ENCODE peak calls at places on chromosome 14, in seven cellular contexts. Q, S, D, P, U, O and X are unnamed samples.

GRCh38 chr14:92637228-92637627 is 111.2 kb downstream of the LGMN start:
- DNase-seq in Q (no peak), U (peak; percentile 60), S (no peak), P (no peak), O (no peak), D (no peak), X (no peak)

GRCh38 chr14:100429537-100429936 is 106.4 kb downstream of the SLC25A47 start:
- DNase-seq in P (no peak), U (no peak), O (no peak), D (no peak), S (no peak), Q (no peak), X (no peak)

GRCh38 chr14:32224731-32225377 is 21.8 kb upstream of the RNU6-8 start:
- DNase-seq in D (no peak), U (peak; percentile 93), P (no peak), Q (peak; percentile 40), S (peak; percentile 11), O (peak; percentile 79), X (no peak)

GRCh38 chr14:74048291-74048690 is 29.1 kb downstream of the BBOF1 start:
- DNase-seq in S (no peak), O (peak; percentile 63), Q (no peak), U (no peak), P (no peak), D (no peak), X (no peak)

GRCh38 chr14:81137316-81137715 is 83.4 kb downstream of the GTF2A1 start:
- DNase-seq in S (no peak), Q (peak; percentile 52), P (no peak), O (peak; percentile 94), D (peak; percentile 80), U (no peak), X (no peak)

GRCh38 chr14:59831121-59831730 is 39.4 kb downstream of the RTN1 start:
- DNase-seq in S (no peak), U (no peak), O (no peak), Q (no peak), P (no peak), D (no peak), X (no peak)

GRCh38 chr14:50608302-50608851 is 48.4 kb downstream of the ATL1 start:
- DNase-seq in S (no peak), Q (peak; percentile 7), D (peak; percentile 54), P (no peak), O (no peak), U (no peak), X (no peak)

GRCh38 chr14:32366256-32366655 is 37.2 kb downstream of the AKAP6 start:
- DNase-seq in D (peak; percentile 64), O (no peak), S (no peak), P (no peak), Q (no peak), U (no peak), X (no peak)

GRCh38 chr14:67579040-67579439 is 21.0 kb downstream of the PIGH start:
- DNase-seq in U (no peak), P (no peak), D (no peak), S (no peak), Q (no peak), O (no peak), X (no peak)

GRCh38 chr14:55638665-55639064 is 58.7 kb downstream of the KTN1 start:
- DNase-seq in P (no peak), S (no peak), Q (peak; percentile 1), U (no peak), O (no peak), D (no peak), X (no peak)

GRCh38 chr14:103444837-103445524 is 59.8 kb downstream of the MARK3 start:
- DNase-seq in U (no peak), Q (peak; percentile 68), D (no peak), S (no peak), P (no peak), O (no peak), X (no peak)

GRCh38 chr14:62301911-62302310 is 539.7 kb downstream of the SNAPC1 start:
- DNase-seq in D (no peak), Q (no peak), P (no peak), S (no peak), U (no peak), O (peak; percentile 68), X (no peak)

GRCh38 chr14:53894456-53894855 is 62.2 kb downstream of the BMP4 start:
- DNase-seq in S (no peak), O (peak; percentile 93), P (no peak), Q (peak; percentile 14), D (peak; percentile 57), U (no peak), X (peak; percentile 50)

GRCh38 chr14:68654471-68654941 is 138.4 kb downstream of the ZFP36L1 start:
- DNase-seq in Q (no peak), D (no peak), O (no peak), P (no peak), S (no peak), U (no peak), X (no peak)

GRCh38 chr14:91244501-91244901 is at the start of gene GPR68:
- DNase-seq in D (peak; percentile 84), Q (peak; percentile 58), P (no peak), O (no peak), U (peak; percentile 65), S (peak; percentile 34), X (no peak)

GRCh38 chr14:55111122-55111705 is 17.8 kb upstream of the LGALS3 start:
- DNase-seq in Q (no peak), U (no peak), S (no peak), O (no peak), P (peak; percentile 96), D (no peak), X (no peak)

GRCh38 chr14:78445275-78445674 is 275.1 kb downstream of the NRXN3 start:
- DNase-seq in Q (no peak), S (no peak), O (no peak), P (no peak), D (no peak), U (no peak), X (no peak)

GRCh38 chr14:22414876-22415632 is 174.0 kb downstream of the DAD1 start:
- DNase-seq in U (no peak), P (no peak), D (no peak), S (no peak), Q (no peak), O (no peak), X (no peak)

GRCh38 chr14:75578786-75579781 is 664 bp downstream of the FLVCR2 start:
- DNase-seq in D (peak; percentile 29), S (no peak), O (no peak), U (peak; percentile 17), Q (peak; percentile 64), P (no peak), X (no peak)

GRCh38 chr14:100031506-100032281 is 33.5 kb upstream of the EVL start:
- DNase-seq in D (peak; percentile 98), Q (peak; percentile 92), P (no peak), U (no peak), S (no peak), O (peak; percentile 98), X (no peak)

GRCh38 chr14:76550534-76550933 is 174.6 kb downstream of the ESRRB start:
- DNase-seq in O (peak; percentile 62), D (no peak), P (no peak), Q (no peak), U (no peak), S (no peak), X (no peak)

GRCh38 chr14:26200675-26201074 is 397.2 kb downstream of the NOVA1 start:
- DNase-seq in O (peak; percentile 48), U (no peak), P (no peak), S (no peak), D (no peak), Q (peak; percentile 41), X (no peak)

GRCh38 chr14:65949711-65950516 is 536.3 kb upstream of the CCDC196 start:
- DNase-seq in U (no peak), P (no peak), S (peak; percentile 64), Q (peak; percentile 24), D (no peak), O (peak; percentile 73), X (peak; percentile 24)

GRCh38 chr14:75614179-75614578 is 35.8 kb downstream of the FLVCR2 start:
- DNase-seq in O (no peak), D (no peak), P (no peak), U (no peak), Q (no peak), S (no peak), X (no peak)

GRCh38 chr14:68815288-68816182 is 22.7 kb upstream of the ZFP36L1 start:
- DNase-seq in U (no peak), D (no peak), P (no peak), Q (no peak), S (no peak), O (peak; percentile 27), X (peak; percentile 49)

GRCh38 chr14:68020493-68020892 is 200.9 kb downstream of the RAD51B start:
- DNase-seq in U (no peak), O (no peak), D (no peak), P (no peak), S (no peak), Q (no peak), X (no peak)